ENCODE peak calls at places on chromosomes 3 and 15, in seven cellular contexts. M is upper lobe of left lung, B is prostate gland, L is breast epithelium, X is ovary, W is endothelial cell of umbilical vein, F is right lobe of liver. J is an unnamed sample.

GRCh38 chr3:141575879-141576743 is 89.3 kb downstream of the RASA2 start:
- DNase-seq in L (no peak), W (peak; percentile 43), B (no peak), M (peak; percentile 45), X (no peak), F (no peak), J (no peak)

GRCh38 chr3:139123377-139124095 is 78.8 kb upstream of the PRR23C start:
- DNase-seq in B (no peak), W (no peak), L (no peak), M (no peak), X (no peak), F (no peak), J (no peak)

GRCh38 chr15:67253517-67254237 is 784 bp downstream of the AAGAB start:
- DNase-seq in B (no peak), L (no peak), F (no peak), W (no peak), X (peak; percentile 23), M (no peak), J (no peak)

GRCh38 chr3:157626817-157627216 is 123.6 kb upstream of the VEPH1 start:
- DNase-seq in L (no peak), M (no peak), F (no peak), B (no peak), X (no peak), W (no peak), J (no peak)

GRCh38 chr3:51388286-51389029 is 2.6 kb upstream of the RBM15B start:
- DNase-seq in F (no peak), W (no peak), X (no peak), M (no peak), B (peak; percentile 79), L (no peak), J (peak; percentile 95)

GRCh38 chr3:45677045-45677436 is 12.2 kb upstream of the SACM1L start:
- DNase-seq in F (no peak), B (peak; percentile 89), M (peak; percentile 39), L (peak; percentile 79), X (no peak), W (no peak), J (peak; percentile 85)

GRCh38 chr3:67635257-67635656 is 19.2 kb downstream of the SUCLG2 start:
- DNase-seq in F (no peak), L (no peak), B (no peak), W (no peak), M (no peak), X (no peak), J (no peak)

GRCh38 chr3:12891985-12892839 is 50.8 kb upstream of the RPL32 start:
- DNase-seq in F (peak; percentile 14), X (peak; percentile 54), W (peak; percentile 57), L (peak; percentile 30), B (peak; percentile 42), M (no peak), J (peak; percentile 46)

GRCh38 chr3:32667072-32667582 is 17.9 kb upstream of the CNOT10 start:
- DNase-seq in B (no peak), M (no peak), L (no peak), W (no peak), X (no peak), F (no peak), J (no peak)

GRCh38 chr15:64915518-64916227 is 4.0 kb downstream of the ANKDD1A start:
- DNase-seq in X (no peak), M (no peak), F (no peak), L (no peak), B (no peak), W (no peak), J (no peak)

GRCh38 chr3:29484633-29485032 is 203.8 kb downstream of the RBMS3 start:
- DNase-seq in L (no peak), W (no peak), F (no peak), X (no peak), B (no peak), M (no peak), J (no peak)

GRCh38 chr3:60555704-60556340 is 695.4 kb downstream of the FHIT start:
- DNase-seq in X (no peak), L (no peak), W (no peak), B (no peak), M (no peak), F (no peak), J (no peak)

GRCh38 chr3:174101244-174101643 is 703.7 kb downstream of the NLGN1 start:
- DNase-seq in X (no peak), F (no peak), M (no peak), B (no peak), L (no peak), W (no peak), J (no peak)

GRCh38 chr15:73851679-73852078 is 21.7 kb upstream of the TBC1D21 start:
- DNase-seq in X (peak; percentile 38), W (peak; percentile 34), L (no peak), M (no peak), B (no peak), F (no peak), J (peak; percentile 61)

GRCh38 chr15:56772868-56773639 is 39.7 kb upstream of the ZNF280D start:
- DNase-seq in X (no peak), L (no peak), M (no peak), W (no peak), F (no peak), B (peak; percentile 39), J (no peak)

GRCh38 chr3:115659253-115659652 is 35.9 kb downstream of the GAP43 start:
- DNase-seq in M (no peak), W (no peak), X (no peak), F (no peak), L (no peak), B (no peak), J (no peak)

GRCh38 chr15:39251413-39252197 is 329.3 kb upstream of the THBS1 start:
- DNase-seq in X (no peak), B (no peak), L (no peak), F (no peak), M (no peak), W (peak; percentile 82), J (no peak)

GRCh38 chr3:159629329-159630084 is 359.1 kb upstream of the IL12A start:
- DNase-seq in F (no peak), M (no peak), X (no peak), W (no peak), B (no peak), L (no peak), J (no peak)

GRCh38 chr3:16600771-16601538 is 4.3 kb downstream of the DAZL start:
- DNase-seq in M (no peak), X (peak; percentile 88), F (peak; percentile 81), B (peak; percentile 79), L (peak; percentile 62), W (peak; percentile 80), J (peak; percentile 86)

GRCh38 chr3:140319801-140320200 is 358.1 kb upstream of the TRIM42 start:
- DNase-seq in X (no peak), M (no peak), L (no peak), W (no peak), B (no peak), F (no peak), J (no peak)

GRCh38 chr3:23805881-23806321 is at the start of gene UBE2E1:
- DNase-seq in F (peak; percentile 80), W (peak; percentile 55), B (peak; percentile 61), M (peak; percentile 93), L (peak; percentile 54), X (peak; percentile 78), J (peak; percentile 76)
- TF ChIP-seq POLR2A in F (peak; percentile 44), W (peak; percentile 56), B (peak; percentile 50), M (peak; percentile 62), L (no peak), X (no peak), J (peak; percentile 67)

DNA sequence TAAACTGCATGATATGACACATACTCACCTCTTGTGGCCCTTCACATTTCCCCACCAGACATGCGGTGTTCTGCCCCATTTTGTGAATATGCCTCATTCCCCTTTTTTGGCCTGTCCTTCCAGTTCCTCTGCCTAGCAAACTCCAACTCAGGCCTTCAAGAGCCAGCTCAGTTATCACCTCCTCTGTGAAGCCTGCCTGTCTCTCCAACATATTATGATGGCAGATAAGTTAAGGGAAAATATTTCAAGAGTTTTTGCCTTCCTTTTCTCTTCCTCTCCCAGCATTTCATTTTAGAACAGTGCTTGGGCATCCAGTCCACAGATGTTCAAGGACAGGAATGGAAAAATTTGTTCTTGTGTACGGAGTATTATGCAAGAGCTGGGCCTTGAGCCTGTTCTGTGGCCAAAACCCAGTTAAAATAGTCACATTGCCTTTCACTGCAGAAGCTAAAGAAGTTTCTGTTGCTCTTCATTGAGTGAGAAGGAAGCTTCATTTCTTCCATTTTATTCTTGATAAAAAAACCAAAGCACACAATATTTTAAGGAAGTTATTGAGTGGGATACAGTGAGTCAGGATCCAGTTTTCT is 192.1 kb downstream of the GHSR start:
- DNase-seq in M (no peak), F (no peak), B (no peak), X (peak; percentile 60), L (no peak), W (no peak), J (no peak)
- TF ChIP-seq POLR2A in M (no peak), F (no peak), B (no peak), X (no peak), L (no peak), W (no peak), J (no peak)

DNA sequence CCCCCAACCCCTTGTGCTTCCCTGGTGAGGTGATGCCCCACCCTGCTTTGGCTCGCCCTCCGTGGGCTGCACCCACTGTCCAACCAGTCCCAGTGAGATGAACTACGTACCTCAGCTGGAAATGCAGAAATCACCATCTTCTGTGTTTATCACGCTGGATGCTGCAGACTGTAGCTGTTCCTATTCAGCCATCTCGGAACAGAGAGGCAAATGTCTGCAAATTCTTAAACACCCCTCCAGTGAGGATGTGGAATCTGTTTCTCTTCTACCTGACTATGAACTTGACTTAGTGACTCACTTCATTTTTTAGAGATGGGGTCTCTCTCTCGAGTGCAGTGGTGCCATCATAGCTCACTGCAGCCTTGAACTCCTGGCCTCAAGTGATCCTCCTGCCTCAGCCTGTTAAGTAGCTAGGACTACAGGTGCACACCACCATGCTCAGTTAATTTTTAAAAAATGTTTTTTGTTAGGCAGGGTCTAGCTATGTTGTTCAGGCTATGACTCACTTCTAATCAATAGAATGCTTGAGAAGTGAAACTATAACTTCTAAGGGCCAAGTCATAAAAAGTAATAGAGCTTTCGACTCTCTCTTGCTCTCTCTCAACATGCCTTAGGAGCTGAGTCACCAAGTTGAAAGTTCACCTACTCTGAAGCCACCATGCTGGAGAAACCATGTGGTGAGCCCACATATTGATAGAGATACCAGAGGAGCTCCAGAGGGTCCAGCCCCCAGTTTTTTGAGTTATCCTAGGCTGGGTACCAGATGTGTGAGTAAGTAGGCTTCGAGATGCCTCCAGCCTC is 11.5 kb upstream of the PARP14 start:
- DNase-seq in M (no peak), L (no peak), W (no peak), F (no peak), B (no peak), X (no peak), J (no peak)
- TF ChIP-seq POLR2A in M (no peak), L (no peak), W (no peak), F (no peak), B (no peak), X (no peak), J (no peak)

GRCh38 chr3:14174483-14174882 is 3.9 kb downstream of the XPC start:
- DNase-seq in F (no peak), X (no peak), M (no peak), W (no peak), B (no peak), L (no peak), J (no peak)
- TF ChIP-seq POLR2A in F (no peak), X (no peak), M (no peak), W (no peak), B (no peak), L (no peak), J (no peak)

DNA sequence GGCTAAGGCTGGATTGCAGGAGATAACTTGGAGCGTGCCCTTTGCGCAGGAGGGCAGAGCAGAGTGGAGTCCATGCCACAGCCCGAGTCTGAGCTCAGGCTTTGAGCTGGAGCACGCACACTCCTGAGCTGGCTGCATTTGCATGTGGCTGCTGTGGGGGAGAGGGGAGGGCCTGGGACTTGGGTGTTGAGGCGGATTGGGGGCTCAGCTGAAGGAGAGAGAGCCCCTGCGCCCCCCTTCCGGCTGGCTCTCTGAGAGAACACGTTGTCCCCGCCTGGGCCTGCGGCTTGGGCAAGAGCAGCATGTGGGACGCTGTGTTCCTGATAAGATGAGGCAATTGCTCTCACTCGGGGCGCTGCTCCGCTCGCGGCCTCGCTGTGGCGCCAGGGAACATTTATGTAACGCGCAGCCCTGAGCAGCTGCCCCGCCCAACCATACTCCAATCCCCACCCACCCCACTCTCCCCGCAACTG is 39.1 kb downstream of the KLF13 start:
- DNase-seq in X (peak; percentile 82), W (no peak), M (peak; percentile 96), F (peak; percentile 87), L (peak; percentile 92), B (peak; percentile 94), J (peak; percentile 98)
- TF ChIP-seq POLR2A in X (peak; percentile 49), W (no peak), M (peak; percentile 68), F (no peak), L (no peak), B (peak; percentile 13), J (no peak)

J was measured in thyroid gland.